ENCODE peak calls at places on chromosomes 11 and 22, in eight cellular contexts. B is NCI-H526; W is RWPE1; N is midbrain; C is activated naive CD4-positive, alpha-beta T cell treated with Interleukin-2 at 50 U/mL for 16 hours; K is mucosa of descending colon; S is Calu3; T is transverse colon. U is an unnamed sample.

GRCh38 chr22:42067706-42068350 is 2.8 kb downstream of the NAGA start:
- DNase-seq in B (no peak), W (no peak), N (no peak), C (no peak), K (peak), S (no peak), T (no peak), U (no peak)

GRCh38 chr22:24128631-24129601 is 52.4 kb upstream of the SUSD2 start:
- DNase-seq in B (no peak), W (no peak), N (no peak), C (no peak), K (no peak), S (no peak), T (no peak), U (no peak)

GRCh38 chr11:64156235-64157011 is 9.5 kb downstream of the MACROD1 start:
- DNase-seq in B (no peak), W (no peak), N (peak), C (no peak), K (no peak), S (no peak), T (no peak), U (no peak)

GRCh38 chr11:96259053-96259837 is 83.8 kb downstream of the MAML2 start:
- DNase-seq in B (no peak), W (peak), N (no peak), C (no peak), K (no peak), S (no peak), T (no peak), U (no peak)

GRCh38 chr22:48554893-48555552 is 1272.7 kb downstream of the BRD1 start:
- DNase-seq in B (peak), W (no peak), N (no peak), C (no peak), K (no peak), S (no peak), T (no peak), U (no peak)

GRCh38 chr11:70747889-70748288 is 349.6 kb downstream of the CTTN start:
- DNase-seq in B (no peak), W (no peak), N (no peak), C (no peak), K (no peak), S (no peak), T (no peak), U (no peak)

GRCh38 chr11:68337399-68337835 is 25.0 kb downstream of the LRP5 start:
- DNase-seq in B (no peak), W (no peak), N (no peak), C (no peak), K (peak), S (no peak), T (no peak), U (no peak)

GRCh38 chr11:2390871-2391662 is 9.5 kb upstream of the TSSC4 start:
- DNase-seq in B (peak), W (peak), N (no peak), C (no peak), K (no peak), S (no peak), T (peak), U (no peak)

GRCh38 chr22:28442264-28442950 is 237.2 kb downstream of the TTC28 start:
- DNase-seq in B (no peak), W (peak), N (peak), C (peak), K (peak), S (peak), T (peak), U (peak)

GRCh38 chr11:100978442-100978841 is 151.2 kb downstream of the PGR start:
- DNase-seq in B (no peak), W (no peak), N (no peak), C (no peak), K (no peak), S (no peak), T (no peak), U (no peak)

GRCh38 chr11:26599876-26600434 is 27.9 kb upstream of the MUC15 start:
- DNase-seq in B (no peak), W (no peak), N (no peak), C (no peak), K (no peak), S (no peak), T (no peak), U (no peak)

GRCh38 chr11:29328961-29329441 is 687.8 kb downstream of the KCNA4 start:
- DNase-seq in B (peak), W (peak), N (peak), C (no peak), K (no peak), S (peak), T (no peak), U (no peak)

GRCh38 chr11:3015796-3016195 is 23.7 kb upstream of the NAP1L4 start:
- DNase-seq in B (no peak), W (no peak), N (no peak), C (no peak), K (no peak), S (no peak), T (no peak), U (no peak)